ENCODE peak calls at places on chromosomes 4 and X, in five cellular contexts. One of them, this sample, is unnamed.

GRCh38 chr4:52376107-52376704 is 282.9 kb downstream of the USP46 start:
- DNase-seq in keratinocyte: no peak
- DNase-seq in ascending aorta: no peak
- DNase-seq in body of pancreas: peak
- DNase-seq in psoas muscle: no peak
- DNase-seq in this sample: no peak

GRCh38 chr4:7062816-7063215 is 5.0 kb downstream of the GRPEL1 start:
- DNase-seq in ascending aorta: no peak
- DNase-seq in keratinocyte: no peak
- DNase-seq in body of pancreas: no peak
- DNase-seq in psoas muscle: no peak
- DNase-seq in this sample: no peak

GRCh38 chrX:120464409-120464808 is 4.7 kb downstream of the LAMP2 start:
- DNase-seq in psoas muscle: no peak
- DNase-seq in ascending aorta: no peak
- DNase-seq in keratinocyte: no peak
- DNase-seq in body of pancreas: no peak
- DNase-seq in this sample: no peak

GRCh38 chr4:7756071-7756470 is 183.6 kb downstream of the AFAP1 start:
- DNase-seq in psoas muscle: no peak
- DNase-seq in ascending aorta: no peak
- DNase-seq in keratinocyte: no peak
- DNase-seq in body of pancreas: no peak
- DNase-seq in this sample: no peak

GRCh38 chr4:112765317-112765989 is 128.5 kb downstream of the LARP7 start:
- DNase-seq in keratinocyte: no peak
- DNase-seq in body of pancreas: no peak
- DNase-seq in ascending aorta: no peak
- DNase-seq in psoas muscle: no peak
- DNase-seq in this sample: no peak

GRCh38 chr4:4985844-4986243 is 33.4 kb downstream of the CYTL1 start:
- DNase-seq in psoas muscle: no peak
- DNase-seq in ascending aorta: no peak
- DNase-seq in body of pancreas: no peak
- DNase-seq in keratinocyte: no peak
- DNase-seq in this sample: no peak

GRCh38 chr4:111501946-111502345 is 643.3 kb upstream of the FAM241A start:
- DNase-seq in ascending aorta: no peak
- DNase-seq in body of pancreas: no peak
- DNase-seq in keratinocyte: no peak
- DNase-seq in psoas muscle: no peak
- DNase-seq in this sample: no peak

GRCh38 chrX:120559799-120560198 is 963 bp downstream of the CUL4B start:
- DNase-seq in psoas muscle: no peak
- DNase-seq in ascending aorta: no peak
- DNase-seq in keratinocyte: no peak
- DNase-seq in body of pancreas: no peak
- DNase-seq in this sample: no peak

GRCh38 chr4:127203561-127204260 is 429.0 kb upstream of the INTU start:
- DNase-seq in psoas muscle: no peak
- DNase-seq in body of pancreas: no peak
- DNase-seq in keratinocyte: no peak
- DNase-seq in ascending aorta: no peak
- DNase-seq in this sample: no peak

DNA sequence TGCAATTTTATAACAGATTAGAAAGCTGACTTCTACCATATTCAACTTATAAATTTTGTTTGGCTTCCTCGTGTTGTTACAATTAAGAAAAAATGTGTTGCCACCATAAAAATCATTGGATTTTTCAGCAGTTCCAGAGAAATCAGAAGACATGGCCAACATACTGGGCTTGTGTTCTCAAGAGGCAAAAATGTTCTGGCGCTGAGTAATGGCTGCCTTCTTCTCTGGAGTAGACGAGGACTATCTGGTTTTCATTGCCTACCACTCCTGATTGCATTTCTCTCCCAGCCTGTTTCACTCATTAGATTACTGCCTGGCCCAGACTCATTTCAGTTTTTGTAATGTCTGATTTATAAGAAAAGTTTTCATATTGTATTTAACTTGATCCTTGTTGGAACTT is 122.3 kb downstream of the ARHGAP10 start:
- DNase-seq in keratinocyte: no peak
- DNase-seq in psoas muscle: no peak
- DNase-seq in ascending aorta: no peak
- DNase-seq in body of pancreas: no peak
- DNase-seq in this sample: no peak
- H3K4me3 ChIP-seq in keratinocyte: no peak
- H3K4me3 ChIP-seq in psoas muscle: no peak
- H3K4me3 ChIP-seq in ascending aorta: no peak
- H3K4me3 ChIP-seq in body of pancreas: no peak
- H3K4me3 ChIP-seq in this sample: no peak

DNA sequence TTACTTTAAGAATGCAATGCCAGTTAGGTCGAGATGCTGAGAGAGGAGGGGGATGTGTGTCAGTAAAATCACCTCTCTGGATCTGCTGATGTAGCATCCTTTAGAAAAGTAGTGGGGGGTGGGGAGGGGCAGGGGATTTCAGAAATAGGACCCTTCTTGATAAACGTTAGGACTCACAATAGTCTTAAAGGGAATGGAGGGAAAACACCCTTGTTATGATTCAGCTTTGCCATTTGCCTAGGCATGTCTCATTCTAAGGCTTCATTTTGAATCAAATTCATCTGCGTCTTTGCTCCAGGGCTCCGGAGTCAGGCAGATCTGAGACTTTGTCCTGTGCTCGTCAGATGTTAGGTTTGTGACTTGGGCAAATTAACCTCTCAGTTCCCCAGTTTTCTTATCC is 879 bp downstream of the SH2D1A start:
- DNase-seq in psoas muscle: no peak
- DNase-seq in body of pancreas: no peak
- DNase-seq in ascending aorta: no peak
- DNase-seq in keratinocyte: no peak
- DNase-seq in this sample: no peak
- TF ChIP-seq CTCF in psoas muscle: no peak
- TF ChIP-seq CTCF in body of pancreas: no peak
- TF ChIP-seq CTCF in ascending aorta: no peak
- TF ChIP-seq CTCF in keratinocyte: no peak
- TF ChIP-seq CTCF in this sample: no peak

GRCh38 chrX:45801554-45801953 is 600.9 kb upstream of the DIPK2B start:
- DNase-seq in ascending aorta: no peak
- DNase-seq in psoas muscle: no peak
- DNase-seq in body of pancreas: no peak
- DNase-seq in keratinocyte: no peak
- DNase-seq in this sample: no peak
- H3K4me3 ChIP-seq in ascending aorta: no peak
- H3K4me3 ChIP-seq in psoas muscle: no peak
- H3K4me3 ChIP-seq in body of pancreas: no peak
- H3K4me3 ChIP-seq in keratinocyte: no peak
- H3K4me3 ChIP-seq in this sample: no peak

GRCh38 chr4:169940460-169940859 is 85.7 kb downstream of the MFAP3L start:
- DNase-seq in ascending aorta: no peak
- DNase-seq in keratinocyte: no peak
- DNase-seq in psoas muscle: no peak
- DNase-seq in body of pancreas: no peak
- DNase-seq in this sample: no peak
- TF ChIP-seq CTCF in ascending aorta: no peak
- TF ChIP-seq CTCF in keratinocyte: no peak
- TF ChIP-seq CTCF in psoas muscle: no peak
- TF ChIP-seq CTCF in body of pancreas: no peak
- TF ChIP-seq CTCF in this sample: no peak

GRCh38 chr4:929970-930625 is 2.0 kb downstream of the GAK start:
- DNase-seq in psoas muscle: no peak
- DNase-seq in ascending aorta: no peak
- DNase-seq in body of pancreas: peak
- DNase-seq in keratinocyte: no peak
- DNase-seq in this sample: peak
- H3K4me3 ChIP-seq in psoas muscle: peak
- H3K4me3 ChIP-seq in ascending aorta: peak
- H3K4me3 ChIP-seq in body of pancreas: no peak
- H3K4me3 ChIP-seq in keratinocyte: no peak
- H3K4me3 ChIP-seq in this sample: peak

DNA sequence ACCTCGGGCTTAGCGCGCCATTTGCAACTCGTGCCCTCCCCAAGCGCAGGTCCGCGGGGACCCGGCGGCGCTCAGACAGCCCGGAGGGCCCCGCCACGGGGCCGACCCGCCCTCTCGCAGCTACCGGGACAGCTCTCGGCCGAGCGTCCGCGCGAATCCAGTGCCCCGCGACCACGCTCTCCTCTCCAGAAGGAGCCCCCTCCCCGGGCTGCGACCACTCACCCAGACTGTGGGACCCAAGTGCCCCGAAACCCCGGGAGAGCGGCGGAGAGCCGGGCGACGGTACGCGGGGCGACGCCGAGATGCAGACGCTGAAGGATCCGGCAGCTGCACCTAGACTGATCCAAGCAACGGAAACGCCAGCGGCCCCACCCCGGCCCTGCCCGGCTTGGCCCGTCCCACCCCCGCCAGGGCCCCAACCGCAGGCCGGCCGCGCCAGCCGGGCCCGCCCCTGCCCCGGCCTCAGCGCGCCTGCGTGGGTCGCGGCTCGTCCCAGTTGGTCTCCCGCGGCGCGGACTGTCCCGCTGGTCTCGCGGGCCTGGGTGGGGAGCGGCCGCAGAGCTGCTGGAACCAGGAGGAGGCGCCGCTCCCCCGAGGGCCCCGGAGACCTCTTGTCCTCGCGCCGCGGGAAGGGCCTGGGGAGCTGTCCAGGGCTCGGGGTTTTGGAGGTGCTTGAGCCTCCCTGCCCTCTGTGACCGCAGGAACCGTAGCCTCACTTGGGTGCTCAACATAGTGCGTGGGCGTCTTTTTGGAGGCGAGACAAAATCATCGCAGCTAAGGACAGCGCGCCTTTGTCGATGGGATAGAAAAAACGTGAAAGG is at the start of gene ANXA5:
- DNase-seq in ascending aorta: peak
- DNase-seq in psoas muscle: peak
- DNase-seq in keratinocyte: no peak
- DNase-seq in body of pancreas: peak
- DNase-seq in this sample: no peak
- TF ChIP-seq CTCF in ascending aorta: peak
- TF ChIP-seq CTCF in psoas muscle: peak
- TF ChIP-seq CTCF in keratinocyte: peak
- TF ChIP-seq CTCF in body of pancreas: peak
- TF ChIP-seq CTCF in this sample: peak

GRCh38 chr4:9916346-9916745 is 105.0 kb downstream of the SLC2A9 start:
- DNase-seq in body of pancreas: no peak
- DNase-seq in psoas muscle: no peak
- DNase-seq in keratinocyte: no peak
- DNase-seq in ascending aorta: no peak
- DNase-seq in this sample: no peak
- H3K4me3 ChIP-seq in body of pancreas: no peak
- H3K4me3 ChIP-seq in psoas muscle: no peak
- H3K4me3 ChIP-seq in keratinocyte: no peak
- H3K4me3 ChIP-seq in ascending aorta: no peak
- H3K4me3 ChIP-seq in this sample: no peak

GRCh38 chrX:103464071-103464773 is 55.1 kb downstream of the RAB40A start:
- DNase-seq in ascending aorta: no peak
- DNase-seq in psoas muscle: no peak
- DNase-seq in keratinocyte: no peak
- DNase-seq in body of pancreas: no peak
- DNase-seq in this sample: no peak
- TF ChIP-seq CTCF in ascending aorta: peak
- TF ChIP-seq CTCF in psoas muscle: peak
- TF ChIP-seq CTCF in keratinocyte: peak
- TF ChIP-seq CTCF in body of pancreas: peak
- TF ChIP-seq CTCF in this sample: peak

GRCh38 chrX:71144651-71145050 is at the start of gene NLGN3:
- DNase-seq in keratinocyte: no peak
- DNase-seq in body of pancreas: no peak
- DNase-seq in ascending aorta: no peak
- DNase-seq in psoas muscle: no peak
- DNase-seq in this sample: no peak
- H3K4me3 ChIP-seq in keratinocyte: no peak
- H3K4me3 ChIP-seq in body of pancreas: no peak
- H3K4me3 ChIP-seq in ascending aorta: peak
- H3K4me3 ChIP-seq in psoas muscle: peak
- H3K4me3 ChIP-seq in this sample: no peak